ENCODE peak calls at places on chromosome 7, in six cellular contexts. N is trophoblast cell, H is mesendoderm, E is IMR-90, F is neuronal stem cell, G is H1. U is an unnamed sample. For H3K79me1, the result is how much of the 10 kb centered on the place peaks cover.

GRCh38 chr7:122301858-122302745 is 2.4 kb downstream of the FEZF1 start:
- DNase-seq in N (no peak), H (peak), E (no peak), F (no peak), G (no peak), U (no peak)

GRCh38 chr7:874036-874749 is 2.2 kb upstream of the GET4 start:
- DNase-seq in N (no peak), H (peak), E (no peak), F (no peak), G (no peak), U (peak)

GRCh38 chr7:32206987-32207386 is 136.8 kb upstream of the PDE1C start:
- DNase-seq in N (no peak), H (peak), E (peak), F (peak), G (no peak), U (peak)

GRCh38 chr7:95324396-95324795 is at the start of gene PON1:
- DNase-seq in N (no peak), H (no peak), E (no peak), F (no peak), G (no peak), U (no peak)

GRCh38 chr7:20307901-20308300 is 22.8 kb upstream of the ITGB8 start:
- DNase-seq in N (no peak), H (peak), E (no peak), F (peak), G (no peak), U (peak)

GRCh38 chr7:70881470-70881869 is 250.5 kb upstream of the GALNT17 start:
- DNase-seq in N (no peak), H (no peak), E (no peak), F (no peak), G (no peak), U (no peak)

GRCh38 chr7:43646603-43647313 is 63.9 kb downstream of the STK17A start:
- DNase-seq in N (no peak), H (peak), E (peak), F (no peak), G (no peak), U (peak)

GRCh38 chr7:33743594-33743993 is 161.7 kb upstream of the BMPER start:
- DNase-seq in N (no peak), H (no peak), E (peak), F (no peak), G (no peak), U (peak)

GRCh38 chr7:134916428-134916883 is 69.9 kb upstream of the AGBL3 start:
- DNase-seq in N (no peak), H (no peak), E (no peak), F (no peak), G (no peak), U (no peak)

GRCh38 chr7:234712-235553 is 42.6 kb downstream of the FAM20C start:
- DNase-seq in N (peak), H (no peak), E (peak), F (no peak), G (no peak), U (peak)

GRCh38 chr7:101589976-101590662 is 39.0 kb downstream of the MYL10 start:
- DNase-seq in N (no peak), H (no peak), E (no peak), F (no peak), G (no peak), U (no peak)

GRCh38 chr7:107090452-107090851 is 45.9 kb downstream of the PRKAR2B start:
- DNase-seq in N (no peak), H (peak), E (no peak), F (no peak), G (no peak), U (no peak)

GRCh38 chr7:36790280-36790679 is 66.0 kb upstream of the AOAH start:
- DNase-seq in N (peak), H (no peak), E (no peak), F (no peak), G (no peak), U (no peak)

GRCh38 chr7:4791738-4792536 is 16.5 kb downstream of the AP5Z1 start:
- DNase-seq in N (peak), H (peak), E (peak), F (peak), G (peak), U (peak)

GRCh38 chr7:149261829-149262617 is at the start of gene ZNF783:
- DNase-seq in N (peak), H (peak), E (peak), F (peak), G (peak), U (peak)

GRCh38 chr7:25305831-25306230 is 77.5 kb upstream of the NPVF start:
- DNase-seq in N (no peak), H (no peak), E (no peak), F (no peak), G (no peak), U (peak)

GRCh38 chr7:137962875-137963507 is 38.9 kb downstream of the CREB3L2 start:
- DNase-seq in N (peak), H (no peak), E (no peak), F (no peak), G (no peak), U (no peak)

GRCh38 chr7:99562832-99563231 is 4.4 kb downstream of the ZNF655 start:
- DNase-seq in N (peak), H (peak), E (peak), F (no peak), G (no peak), U (peak)

GRCh38 chr7:27840760-27841364 is 100.9 kb downstream of the TAX1BP1 start:
- DNase-seq in N (no peak), H (no peak), E (no peak), F (no peak), G (no peak), U (no peak)

GRCh38 chr7:36048141-36048901 is 104.7 kb upstream of the EEPD1 start:
- DNase-seq in N (peak), H (no peak), E (peak), F (no peak), G (no peak), U (peak)

GRCh38 chr7:79570904-79571303 is 117.4 kb upstream of the MAGI2 start:
- DNase-seq in N (no peak), H (no peak), E (no peak), F (no peak), G (no peak), U (no peak)

GRCh38 chr7:54811016-54811924 is 52.3 kb upstream of the SEC61G start:
- DNase-seq in N (no peak), H (no peak), E (peak), F (no peak), G (no peak), U (peak)

GRCh38 chr7:77806425-77806824 is 7.9 kb downstream of the PHTF2 start:
- DNase-seq in N (no peak), H (no peak), E (no peak), F (no peak), G (no peak), U (no peak)

GRCh38 chr7:3092468-3092867 is 48.8 kb upstream of the CARD11 start:
- DNase-seq in N (no peak), H (no peak), E (peak), F (no peak), G (no peak), U (no peak)

GRCh38 chr7:4235596-4235995 is 446.5 kb upstream of the FOXK1 start:
- DNase-seq in N (no peak), H (no peak), E (no peak), F (no peak), G (no peak), U (no peak)

GRCh38 chr7:108809356-108809755 is 239.7 kb downstream of the DNAJB9 start:
- DNase-seq in N (no peak), H (no peak), E (no peak), F (no peak), G (no peak), U (peak)

GRCh38 chr7:142243823-142244222 is 14.0 kb downstream of the PRSS58 start:
- DNase-seq in N (no peak), H (no peak), E (no peak), F (no peak), G (no peak), U (no peak)

GRCh38 chr7:85464042-85464651 is 277.3 kb upstream of the SEMA3D start:
- DNase-seq in N (no peak), H (no peak), E (no peak), F (no peak), G (no peak), U (no peak)

GRCh38 chr7:29109815-29110385 is 36.4 kb downstream of the CPVL start:
- DNase-seq in N (peak), H (no peak), E (no peak), F (no peak), G (no peak), U (no peak)

GRCh38 chr7:155484483-155485399 is 26.8 kb downstream of the EN2 start:
- DNase-seq in N (no peak), H (no peak), E (no peak), F (no peak), G (no peak), U (no peak)

GRCh38 chr7:105768898-105769507 is 107.4 kb downstream of the ATXN7L1 start:
- DNase-seq in N (peak), H (no peak), E (no peak), F (no peak), G (no peak), U (no peak)

GRCh38 chr7:105775580-105775979 is 100.8 kb downstream of the ATXN7L1 start:
- DNase-seq in N (no peak), H (no peak), E (no peak), F (no peak), G (no peak), U (peak)

GRCh38 chr7:105776068-105776790 is 100.2 kb downstream of the ATXN7L1 start:
- DNase-seq in N (peak), H (peak), E (peak), F (no peak), G (peak), U (peak)

GRCh38 chr7:105769951-105770628 is 106.3 kb downstream of the ATXN7L1 start:
- DNase-seq in N (peak), H (peak), E (peak), F (no peak), G (no peak), U (peak)

GRCh38 chr7:105773030-105773460 is 103.4 kb downstream of the ATXN7L1 start:
- DNase-seq in N (no peak), H (peak), E (no peak), F (no peak), G (no peak), U (no peak)
- H2AK5ac ChIP-seq in N (no peak), H (no peak), E (peak), F (no peak), G (peak), U (no peak)

GRCh38 chr7:7739204-7739603 is 20.8 kb upstream of the RPA3 start:
- DNase-seq in N (no peak), H (no peak), E (no peak), F (no peak), G (no peak), U (no peak)
- H3K4me3 ChIP-seq in N (no peak), H (no peak), E (no peak), F (no peak), G (no peak), U (no peak)

GRCh38 chr7:131106681-131107342 is 220.9 kb upstream of the MKLN1 start:
- DNase-seq in N (no peak), H (peak), E (no peak), F (peak), G (no peak), U (no peak)

GRCh38 chr7:131105803-131106680 is 221.6 kb upstream of the MKLN1 start:
- DNase-seq in N (peak), H (peak), E (peak), F (peak), G (no peak), U (peak)

GRCh38 chr7:131103997-131104396 is 223.7 kb upstream of the MKLN1 start:
- DNase-seq in N (peak), H (no peak), E (peak), F (no peak), G (no peak), U (peak)

GRCh38 chr7:131104611-131105293 is 222.9 kb upstream of the MKLN1 start:
- DNase-seq in N (peak), H (no peak), E (peak), F (no peak), G (no peak), U (peak)

GRCh38 chr7:131105294-131105802 is 222.3 kb upstream of the MKLN1 start:
- DNase-seq in N (peak), H (peak), E (peak), F (peak), G (no peak), U (peak)
- H3K79me1 ChIP-seq in N (under half), H (under half), E (half or more), F (under half), G (under half), U (under half)

GRCh38 chr7:73739387-73739767 is 775 bp upstream of the ABHD11 start:
- DNase-seq in N (no peak), H (no peak), E (no peak), F (no peak), G (no peak), U (no peak)
- H2AK5ac ChIP-seq in N (peak), H (no peak), E (peak), F (peak), G (peak), U (peak)

GRCh38 chr7:127711872-127712271 is 59.9 kb downstream of the SND1 start:
- DNase-seq in N (no peak), H (no peak), E (no peak), F (no peak), G (no peak), U (no peak)

GRCh38 chr7:127708788-127709187 is 56.8 kb downstream of the SND1 start:
- DNase-seq in N (peak), H (peak), E (peak), F (peak), G (no peak), U (peak)

GRCh38 chr7:127713006-127713405 is 61.0 kb downstream of the SND1 start:
- DNase-seq in N (no peak), H (no peak), E (no peak), F (no peak), G (no peak), U (no peak)

GRCh38 chr7:127708201-127708600 is 56.2 kb downstream of the SND1 start:
- DNase-seq in N (no peak), H (no peak), E (no peak), F (no peak), G (no peak), U (no peak)

DNA sequence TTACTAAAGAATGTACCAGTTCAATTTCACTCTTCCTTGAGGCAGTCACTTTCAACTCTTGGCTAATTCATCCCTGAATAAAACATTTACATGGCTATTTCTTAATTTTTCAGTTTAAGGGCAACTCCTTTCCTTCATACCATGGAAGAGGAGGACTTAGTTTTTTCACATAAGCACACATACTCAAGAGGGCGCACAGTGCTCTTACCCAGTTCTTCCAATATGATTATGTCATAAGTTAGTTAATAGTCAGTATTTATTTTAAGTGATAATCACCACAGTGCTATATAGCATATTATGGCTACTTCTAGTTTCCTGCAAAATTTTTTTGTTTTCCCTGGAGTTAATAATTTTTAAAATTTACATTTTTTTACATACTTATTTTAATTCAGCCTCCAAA is 58.6 kb downstream of the SND1 start:
- DNase-seq in N (no peak), H (no peak), E (no peak), F (no peak), G (no peak), U (no peak)
- H3K4me3 ChIP-seq in N (no peak), H (no peak), E (no peak), F (no peak), G (no peak), U (no peak)

DNA sequence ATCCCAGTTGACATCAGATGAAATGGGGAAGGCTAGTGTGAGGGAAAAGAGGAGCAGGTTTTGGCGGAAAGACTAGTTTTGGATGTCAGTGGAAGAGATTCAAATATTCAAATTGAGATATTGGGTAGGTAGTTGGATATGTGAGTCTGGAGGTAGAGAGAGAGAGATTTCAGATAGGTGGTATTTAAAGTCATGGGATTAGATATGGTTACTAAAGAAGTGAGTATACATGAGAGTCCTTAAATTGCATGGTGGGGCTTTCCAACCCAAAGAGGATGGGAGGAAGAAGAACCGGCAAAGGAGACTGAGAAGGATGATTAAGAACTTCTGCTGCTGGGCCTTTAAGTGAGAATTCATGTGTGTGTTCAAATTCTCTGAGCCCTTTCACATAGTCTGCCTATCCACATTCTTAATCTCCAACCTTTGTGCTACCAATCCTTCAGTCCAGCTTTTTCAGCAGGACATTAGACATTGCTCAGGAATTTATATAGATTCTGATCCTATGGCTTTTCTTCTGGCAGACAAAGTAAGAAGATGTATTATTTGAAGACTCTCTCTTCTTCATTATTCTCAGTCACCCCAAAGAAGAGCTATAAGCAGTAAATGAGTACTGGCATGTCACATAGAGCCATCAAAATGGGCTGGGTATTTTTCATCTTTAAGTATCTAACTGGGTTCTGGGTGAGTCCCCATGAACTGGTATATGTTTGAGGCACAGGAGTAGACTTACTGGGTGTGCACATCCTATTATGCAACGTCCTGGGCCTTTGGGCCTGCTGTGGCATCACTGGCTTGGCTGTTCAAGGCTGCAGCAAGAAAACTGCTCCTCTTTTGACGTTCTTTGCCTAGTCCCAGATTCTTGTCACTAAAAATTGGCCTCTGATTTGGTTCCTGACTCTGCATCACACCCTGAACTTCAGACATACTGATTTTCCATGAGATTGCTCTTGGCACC is 33.6 kb downstream of the ST7 start:
- DNase-seq in N (peak), H (no peak), E (peak), F (no peak), G (no peak), U (no peak)
- H3K79me1 ChIP-seq in N (under half), H (under half), E (under half), F (under half), G (under half), U (under half)

DNA sequence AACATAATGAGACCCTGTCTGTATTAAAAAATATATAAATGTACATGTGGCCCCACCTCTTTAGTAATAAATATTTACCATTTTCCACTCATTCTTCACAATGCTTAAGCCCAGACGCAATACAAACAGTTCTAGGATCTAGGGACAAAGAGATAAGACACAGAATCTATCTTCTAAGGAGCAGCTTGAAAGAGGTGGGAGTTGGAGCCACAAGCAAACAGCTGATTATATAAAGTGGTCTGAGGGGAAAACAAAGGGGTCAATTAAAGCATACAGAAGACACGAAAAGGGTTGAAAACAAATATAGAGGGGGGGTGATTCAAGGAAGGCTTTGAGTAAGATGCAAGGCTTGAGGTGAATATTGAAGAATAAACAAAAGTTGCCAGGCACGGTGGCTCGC is 43.1 kb downstream of the UBE2H start:
- DNase-seq in N (no peak), H (no peak), E (no peak), F (no peak), G (no peak), U (no peak)
- H2AK5ac ChIP-seq in N (no peak), H (no peak), E (no peak), F (no peak), G (no peak), U (no peak)